ENCODE peak calls at places on chromosomes 2 and 18, in seven cellular contexts. Y, X, O, B, Q, Z and P are unnamed samples.

GRCh38 chr2:221673248-221673647 is 101.1 kb upstream of the EPHA4 start:
- DNase-seq in Y (peak), X (no peak), O (no peak), B (no peak), Q (no peak), Z (no peak), P (no peak)

GRCh38 chr2:19505199-19506136 is 147.0 kb upstream of the OSR1 start:
- DNase-seq in Y (no peak), X (no peak), O (no peak), B (peak), Q (no peak), Z (no peak), P (no peak)

GRCh38 chr2:61951876-61952275 is 46.4 kb downstream of the COMMD1 start:
- DNase-seq in Y (peak), X (no peak), O (no peak), B (no peak), Q (no peak), Z (no peak), P (no peak)

GRCh38 chr18:10410472-10411300 is 43.7 kb upstream of the APCDD1 start:
- DNase-seq in Y (no peak), X (no peak), O (no peak), B (no peak), Q (peak), Z (no peak), P (no peak)

GRCh38 chr2:183269956-183270355 is 145.7 kb downstream of the NUP35 start:
- DNase-seq in Y (no peak), X (no peak), O (no peak), B (peak), Q (no peak), Z (no peak), P (no peak)

GRCh38 chr2:37189452-37190153 is 1.1 kb upstream of the SULT6B1 start:
- DNase-seq in Y (peak), X (no peak), O (no peak), B (peak), Q (peak), Z (no peak), P (no peak)

GRCh38 chr2:205640713-205641112 is 41.6 kb upstream of the NRP2 start:
- DNase-seq in Y (no peak), X (no peak), O (no peak), B (no peak), Q (no peak), Z (no peak), P (no peak)

GRCh38 chr2:54207666-54208195 is 48.3 kb downstream of the TSPYL6 start:
- DNase-seq in Y (peak), X (no peak), O (no peak), B (peak), Q (no peak), Z (no peak), P (no peak)

GRCh38 chr2:73914667-73915066 is 12.0 kb upstream of the DGUOK start:
- DNase-seq in Y (no peak), X (no peak), O (no peak), B (no peak), Q (no peak), Z (no peak), P (no peak)

GRCh38 chr2:100064165-100064564 is 78.2 kb downstream of the AFF3 start:
- DNase-seq in Y (no peak), X (no peak), O (no peak), B (no peak), Q (no peak), Z (no peak), P (no peak)

GRCh38 chr18:49768051-49768391 is 45.3 kb downstream of the ACAA2 start:
- DNase-seq in Y (peak), X (peak), O (no peak), B (peak), Q (peak), Z (no peak), P (no peak)

GRCh38 chr2:86584164-86584913 is 21.1 kb upstream of the CHMP3 start:
- DNase-seq in Y (peak), X (no peak), O (peak), B (peak), Q (no peak), Z (no peak), P (no peak)

GRCh38 chr2:195820373-195820772 is 163.3 kb downstream of the SLC39A10 start:
- DNase-seq in Y (peak), X (no peak), O (no peak), B (peak), Q (peak), Z (no peak), P (no peak)

GRCh38 chr2:40204268-40204667 is 247.6 kb downstream of the SLC8A1 start:
- DNase-seq in Y (peak), X (no peak), O (no peak), B (peak), Q (peak), Z (no peak), P (no peak)

GRCh38 chr2:88059979-88060906 is 4.7 kb upstream of the KRCC1 start:
- DNase-seq in Y (peak), X (no peak), O (peak), B (peak), Q (peak), Z (no peak), P (no peak)

GRCh38 chr2:37648316-37649011 is 23.0 kb downstream of the CDC42EP3 start:
- DNase-seq in Y (peak), X (no peak), O (no peak), B (no peak), Q (no peak), Z (no peak), P (no peak)